ENCODE peak calls at places on chromosome 2, in nine cellular contexts. One of them, this sample, is unnamed.

GRCh38 chr2:32289165-32290054 is 11.7 kb downstream of the YIPF4 start:
- DNase-seq in HCT116: peak; percentile 16
- DNase-seq in PC-3: peak; percentile 79
- DNase-seq in neural progenitor cell: no peak
- DNase-seq in SK-N-SH: no peak
- DNase-seq in MM.1S: no peak
- DNase-seq in GM23248: peak; percentile 76
- DNase-seq in hepatocyte: peak; percentile 27
- DNase-seq in GM23338: no peak
- DNase-seq in this sample: no peak

GRCh38 chr2:131036696-131037397 is 56.4 kb downstream of the FAM168B start:
- DNase-seq in HCT116: no peak
- DNase-seq in PC-3: no peak
- DNase-seq in neural progenitor cell: no peak
- DNase-seq in SK-N-SH: no peak
- DNase-seq in MM.1S: no peak
- DNase-seq in GM23248: no peak
- DNase-seq in hepatocyte: no peak
- DNase-seq in GM23338: no peak
- DNase-seq in this sample: no peak

GRCh38 chr2:36277146-36277808 is 78.3 kb upstream of the CRIM1 start:
- DNase-seq in HCT116: peak; percentile 12
- DNase-seq in PC-3: peak; percentile 90
- DNase-seq in neural progenitor cell: no peak
- DNase-seq in SK-N-SH: no peak
- DNase-seq in MM.1S: no peak
- DNase-seq in GM23248: peak; percentile 85
- DNase-seq in hepatocyte: no peak
- DNase-seq in GM23338: no peak
- DNase-seq in this sample: no peak

GRCh38 chr2:183149489-183149888 is 25.2 kb downstream of the NUP35 start:
- DNase-seq in HCT116: no peak
- DNase-seq in PC-3: no peak
- DNase-seq in neural progenitor cell: no peak
- DNase-seq in SK-N-SH: peak; percentile 17
- DNase-seq in MM.1S: no peak
- DNase-seq in GM23248: peak; percentile 49
- DNase-seq in hepatocyte: no peak
- DNase-seq in GM23338: peak; percentile 48
- DNase-seq in this sample: no peak

GRCh38 chr2:26759845-26760244 is 4.2 kb upstream of the SLC35F6 start:
- DNase-seq in HCT116: no peak
- DNase-seq in PC-3: no peak
- DNase-seq in neural progenitor cell: no peak
- DNase-seq in SK-N-SH: no peak
- DNase-seq in MM.1S: no peak
- DNase-seq in GM23248: no peak
- DNase-seq in hepatocyte: no peak
- DNase-seq in GM23338: no peak
- DNase-seq in this sample: no peak

GRCh38 chr2:72570401-72570800 is 255.4 kb downstream of the EXOC6B start:
- DNase-seq in HCT116: no peak
- DNase-seq in PC-3: peak; percentile 83
- DNase-seq in neural progenitor cell: no peak
- DNase-seq in SK-N-SH: no peak
- DNase-seq in MM.1S: no peak
- DNase-seq in GM23248: peak; percentile 45
- DNase-seq in hepatocyte: no peak
- DNase-seq in GM23338: no peak
- DNase-seq in this sample: no peak

GRCh38 chr2:86790134-86790827 is 432 bp downstream of the CD8A start:
- DNase-seq in HCT116: no peak
- DNase-seq in PC-3: no peak
- DNase-seq in neural progenitor cell: peak; percentile 53
- DNase-seq in SK-N-SH: peak; percentile 72
- DNase-seq in MM.1S: no peak
- DNase-seq in GM23248: peak; percentile 27
- DNase-seq in hepatocyte: peak; percentile 12
- DNase-seq in GM23338: peak; percentile 47
- DNase-seq in this sample: no peak

GRCh38 chr2:41913921-41914609 is 133.8 kb upstream of the PKDCC start:
- DNase-seq in HCT116: no peak
- DNase-seq in PC-3: no peak
- DNase-seq in neural progenitor cell: no peak
- DNase-seq in SK-N-SH: no peak
- DNase-seq in MM.1S: no peak
- DNase-seq in GM23248: no peak
- DNase-seq in hepatocyte: no peak
- DNase-seq in GM23338: no peak
- DNase-seq in this sample: no peak

GRCh38 chr2:126658910-126659613 is 3.1 kb downstream of the GYPC start:
- DNase-seq in HCT116: no peak
- DNase-seq in PC-3: no peak
- DNase-seq in neural progenitor cell: no peak
- DNase-seq in SK-N-SH: no peak
- DNase-seq in MM.1S: peak; percentile 78
- DNase-seq in GM23248: peak; percentile 74
- DNase-seq in hepatocyte: no peak
- DNase-seq in GM23338: no peak
- DNase-seq in this sample: peak; percentile 78

GRCh38 chr2:238596571-238597551 is 170.1 kb downstream of the ASB1 start:
- DNase-seq in HCT116: peak; percentile 89
- DNase-seq in PC-3: peak; percentile 94
- DNase-seq in neural progenitor cell: no peak
- DNase-seq in SK-N-SH: no peak
- DNase-seq in MM.1S: no peak
- DNase-seq in GM23248: peak; percentile 93
- DNase-seq in hepatocyte: peak; percentile 69
- DNase-seq in GM23338: no peak
- DNase-seq in this sample: no peak

GRCh38 chr2:39395313-39395712 is 41.8 kb downstream of the MAP4K3 start:
- DNase-seq in HCT116: no peak
- DNase-seq in PC-3: no peak
- DNase-seq in neural progenitor cell: no peak
- DNase-seq in SK-N-SH: no peak
- DNase-seq in MM.1S: no peak
- DNase-seq in GM23248: no peak
- DNase-seq in hepatocyte: no peak
- DNase-seq in GM23338: no peak
- DNase-seq in this sample: no peak

GRCh38 chr2:60899230-60899891 is 18.0 kb downstream of the REL start:
- DNase-seq in HCT116: no peak
- DNase-seq in PC-3: no peak
- DNase-seq in neural progenitor cell: no peak
- DNase-seq in SK-N-SH: no peak
- DNase-seq in MM.1S: no peak
- DNase-seq in GM23248: no peak
- DNase-seq in hepatocyte: no peak
- DNase-seq in GM23338: no peak
- DNase-seq in this sample: no peak

GRCh38 chr2:75317801-75318200 is 118.5 kb upstream of the TACR1 start:
- DNase-seq in HCT116: no peak
- DNase-seq in PC-3: no peak
- DNase-seq in neural progenitor cell: no peak
- DNase-seq in SK-N-SH: no peak
- DNase-seq in MM.1S: no peak
- DNase-seq in GM23248: no peak
- DNase-seq in hepatocyte: no peak
- DNase-seq in GM23338: no peak
- DNase-seq in this sample: no peak

GRCh38 chr2:173898178-173898668 is 67.0 kb downstream of the SP3 start:
- DNase-seq in HCT116: no peak
- DNase-seq in PC-3: no peak
- DNase-seq in neural progenitor cell: no peak
- DNase-seq in SK-N-SH: no peak
- DNase-seq in MM.1S: peak; percentile 42
- DNase-seq in GM23248: no peak
- DNase-seq in hepatocyte: no peak
- DNase-seq in GM23338: no peak
- DNase-seq in this sample: peak; percentile 76

GRCh38 chr2:241036397-241036963 is 38.1 kb downstream of the SNED1 start:
- DNase-seq in HCT116: no peak
- DNase-seq in PC-3: peak; percentile 14
- DNase-seq in neural progenitor cell: peak; percentile 80
- DNase-seq in SK-N-SH: no peak
- DNase-seq in MM.1S: peak; percentile 91
- DNase-seq in GM23248: no peak
- DNase-seq in hepatocyte: no peak
- DNase-seq in GM23338: peak; percentile 80
- DNase-seq in this sample: no peak

GRCh38 chr2:162826901-162827300 is 11.7 kb downstream of the KCNH7 start:
- DNase-seq in HCT116: no peak
- DNase-seq in PC-3: no peak
- DNase-seq in neural progenitor cell: no peak
- DNase-seq in SK-N-SH: no peak
- DNase-seq in MM.1S: no peak
- DNase-seq in GM23248: no peak
- DNase-seq in hepatocyte: no peak
- DNase-seq in GM23338: no peak
- DNase-seq in this sample: no peak

GRCh38 chr2:24304098-24304497 is 56.2 kb downstream of the ITSN2 start:
- DNase-seq in HCT116: no peak
- DNase-seq in PC-3: no peak
- DNase-seq in neural progenitor cell: peak; percentile 11
- DNase-seq in SK-N-SH: no peak
- DNase-seq in MM.1S: no peak
- DNase-seq in GM23248: peak; percentile 90
- DNase-seq in hepatocyte: peak; percentile 48
- DNase-seq in GM23338: peak; percentile 7
- DNase-seq in this sample: no peak

GRCh38 chr2:235612551-235612950 is 118.7 kb downstream of the AGAP1 start:
- DNase-seq in HCT116: no peak
- DNase-seq in PC-3: no peak
- DNase-seq in neural progenitor cell: no peak
- DNase-seq in SK-N-SH: no peak
- DNase-seq in MM.1S: no peak
- DNase-seq in GM23248: no peak
- DNase-seq in hepatocyte: no peak
- DNase-seq in GM23338: no peak
- DNase-seq in this sample: no peak

GRCh38 chr2:174965992-174966789 is 39.0 kb downstream of the CHN1 start:
- DNase-seq in HCT116: no peak
- DNase-seq in PC-3: peak; percentile 4
- DNase-seq in neural progenitor cell: peak; percentile 10
- DNase-seq in SK-N-SH: no peak
- DNase-seq in MM.1S: peak; percentile 61
- DNase-seq in GM23248: peak; percentile 48
- DNase-seq in hepatocyte: no peak
- DNase-seq in GM23338: no peak
- DNase-seq in this sample: no peak

GRCh38 chr2:12731701-12732280 is 15.1 kb downstream of the TRIB2 start:
- DNase-seq in HCT116: no peak
- DNase-seq in PC-3: no peak
- DNase-seq in neural progenitor cell: peak; percentile 30
- DNase-seq in SK-N-SH: no peak
- DNase-seq in MM.1S: no peak
- DNase-seq in GM23248: no peak
- DNase-seq in hepatocyte: no peak
- DNase-seq in GM23338: peak; percentile 39
- DNase-seq in this sample: peak; percentile 28
- H3K4me1 ChIP-seq in HCT116: peaks cover 15% of the 10 kb centered on the region
- H3K4me1 ChIP-seq in PC-3: peaks cover 15% of the 10 kb centered on the region
- H3K4me1 ChIP-seq in neural progenitor cell: peaks cover 6% of the 10 kb centered on the region
- H3K4me1 ChIP-seq in SK-N-SH: peaks cover 3% of the 10 kb centered on the region
- H3K4me1 ChIP-seq in MM.1S: peaks cover 17% of the 10 kb centered on the region
- H3K4me1 ChIP-seq in GM23248: no peaks in the 10 kb centered on the region
- H3K4me1 ChIP-seq in hepatocyte: no peaks in the 10 kb centered on the region
- H3K4me1 ChIP-seq in GM23338: no peaks in the 10 kb centered on the region
- H3K4me1 ChIP-seq in this sample: peaks cover 30% of the 10 kb centered on the region

DNA sequence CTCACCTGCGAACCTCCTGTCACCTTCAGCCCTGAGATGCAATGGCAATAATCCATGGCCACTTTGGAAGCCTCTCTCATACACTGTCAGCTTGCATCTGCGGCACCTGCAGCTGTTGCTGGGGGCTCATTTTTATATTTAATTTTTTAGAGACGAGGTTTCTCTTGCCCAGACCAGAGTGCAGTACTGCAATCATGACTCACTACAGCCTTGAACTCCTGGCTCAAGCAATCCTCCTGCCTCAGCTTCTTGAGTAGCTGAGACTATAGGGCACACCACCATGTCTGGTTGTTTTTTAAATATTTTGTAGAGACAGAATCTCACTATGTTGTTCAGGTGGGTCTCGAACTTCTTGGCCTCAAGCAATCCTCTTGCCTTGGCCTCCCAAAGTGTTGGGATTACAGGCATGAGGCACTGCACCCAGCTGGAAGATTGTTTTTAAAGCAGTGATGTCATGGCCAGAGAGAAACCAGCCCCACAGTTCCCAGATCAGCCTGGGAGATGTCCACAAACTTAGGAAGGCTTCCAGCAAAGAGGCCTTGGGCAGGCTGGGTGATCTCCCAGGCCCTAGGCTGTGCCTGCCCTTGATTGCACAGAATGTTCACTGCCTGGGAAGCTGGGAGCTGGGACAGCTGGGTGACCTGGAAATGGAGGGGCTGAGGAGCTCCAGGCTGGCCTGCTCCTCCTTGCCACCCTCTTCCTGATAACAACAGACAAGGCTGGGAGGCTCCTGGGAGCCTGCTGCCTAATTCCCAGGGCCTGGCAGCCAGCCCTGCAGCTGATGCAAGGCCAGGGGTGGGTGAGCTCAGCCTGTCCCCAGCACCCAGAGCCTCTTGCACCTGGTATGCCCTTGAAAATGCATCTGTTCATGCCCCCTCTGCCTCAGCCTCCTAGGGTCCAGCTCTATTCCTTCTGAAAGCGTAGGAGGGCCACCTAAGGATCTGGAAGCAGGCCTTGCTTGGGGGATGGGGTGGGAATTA is 27.1 kb downstream of the SH2D6 start:
- DNase-seq in HCT116: no peak
- DNase-seq in PC-3: no peak
- DNase-seq in neural progenitor cell: no peak
- DNase-seq in SK-N-SH: peak; percentile 73
- DNase-seq in MM.1S: no peak
- DNase-seq in GM23248: peak; percentile 81
- DNase-seq in hepatocyte: peak; percentile 61
- DNase-seq in GM23338: no peak
- DNase-seq in this sample: peak; percentile 22
- H2AFZ ChIP-seq in HCT116: peak overlapping the region; percentile 42
- H2AFZ ChIP-seq in PC-3: peak overlapping the region; percentile 21
- H2AFZ ChIP-seq in neural progenitor cell: no peak overlapping the region
- H2AFZ ChIP-seq in SK-N-SH: peak overlapping the region; percentile 28
- H2AFZ ChIP-seq in MM.1S: no peak overlapping the region
- H2AFZ ChIP-seq in GM23248: peak overlapping the region; percentile 60
- H2AFZ ChIP-seq in hepatocyte: no peak overlapping the region
- H2AFZ ChIP-seq in GM23338: peak overlapping the region; percentile 47
- H2AFZ ChIP-seq in this sample: no peak overlapping the region

GRCh38 chr2:47298739-47299138 is 104.2 kb upstream of the MSH2 start:
- DNase-seq in HCT116: no peak
- DNase-seq in PC-3: no peak
- DNase-seq in neural progenitor cell: no peak
- DNase-seq in SK-N-SH: no peak
- DNase-seq in MM.1S: no peak
- DNase-seq in GM23248: no peak
- DNase-seq in hepatocyte: no peak
- DNase-seq in GM23338: no peak
- DNase-seq in this sample: no peak
- TF ChIP-seq EZH2phosphoT487 in HCT116: no peak
- TF ChIP-seq EZH2phosphoT487 in PC-3: no peak
- TF ChIP-seq EZH2phosphoT487 in neural progenitor cell: no peak
- TF ChIP-seq EZH2phosphoT487 in SK-N-SH: no peak
- TF ChIP-seq EZH2phosphoT487 in MM.1S: no peak
- TF ChIP-seq EZH2phosphoT487 in GM23248: no peak
- TF ChIP-seq EZH2phosphoT487 in hepatocyte: no peak
- TF ChIP-seq EZH2phosphoT487 in GM23338: no peak
- TF ChIP-seq EZH2phosphoT487 in this sample: no peak

GRCh38 chr2:45755585-45756330 is 104.3 kb downstream of the PRKCE start:
- DNase-seq in HCT116: no peak
- DNase-seq in PC-3: no peak
- DNase-seq in neural progenitor cell: peak; percentile 58
- DNase-seq in SK-N-SH: no peak
- DNase-seq in MM.1S: no peak
- DNase-seq in GM23248: peak; percentile 97
- DNase-seq in hepatocyte: no peak
- DNase-seq in GM23338: no peak
- DNase-seq in this sample: no peak
- H3K4me1 ChIP-seq in HCT116: no peaks in the 10 kb centered on the region
- H3K4me1 ChIP-seq in PC-3: no peaks in the 10 kb centered on the region
- H3K4me1 ChIP-seq in neural progenitor cell: peaks cover 20% of the 10 kb centered on the region
- H3K4me1 ChIP-seq in SK-N-SH: peaks cover 33% of the 10 kb centered on the region
- H3K4me1 ChIP-seq in MM.1S: no peaks in the 10 kb centered on the region
- H3K4me1 ChIP-seq in GM23248: peaks cover 30% of the 10 kb centered on the region
- H3K4me1 ChIP-seq in hepatocyte: peaks cover 19% of the 10 kb centered on the region
- H3K4me1 ChIP-seq in GM23338: peaks cover 4% of the 10 kb centered on the region
- H3K4me1 ChIP-seq in this sample: no peaks in the 10 kb centered on the region

This sample was measured in OCI-LY7.